ENCODE peak calls at places on chromosomes 11 and 22, in ten cellular contexts. X is IMR-90, D is heart left ventricle, O is sigmoid colon, T is thyroid gland, Q is lower leg skin, Y is uterus, A is HCT116, P is tibial nerve, R is K562. L is an unnamed sample.

GRCh38 chr22:43308451-43309235 is 34.5 kb downstream of the SCUBE1 start:
- DNase-seq in X (peak), D (no peak), O (no peak), T (peak), Q (no peak), Y (no peak), A (no peak), P (no peak), R (no peak), L (no peak)

GRCh38 chr22:39908737-39909136 is 7.9 kb downstream of the GRAP2 start:
- DNase-seq in X (peak), D (no peak), O (no peak), T (peak), Q (no peak), Y (no peak), A (no peak), P (no peak), R (peak), L (peak)

GRCh38 chr11:76735841-76736240 is 47.3 kb upstream of the TSKU start:
- DNase-seq in X (no peak), D (no peak), O (no peak), T (peak), Q (no peak), Y (no peak), A (no peak), P (no peak), R (peak), L (no peak)

GRCh38 chr11:76047231-76047630 is 159.1 kb downstream of the WNT11 start:
- DNase-seq in X (no peak), D (no peak), O (no peak), T (no peak), Q (no peak), Y (no peak), A (no peak), P (no peak), R (no peak), L (no peak)

GRCh38 chr11:107550304-107550703 is 15.2 kb downstream of the ALKBH8 start:
- DNase-seq in X (no peak), D (no peak), O (no peak), T (no peak), Q (no peak), Y (no peak), A (no peak), P (no peak), R (no peak), L (no peak)

GRCh38 chr11:65132238-65132987 is 1.9 kb downstream of the SYVN1 start:
- DNase-seq in X (no peak), D (no peak), O (peak), T (no peak), Q (no peak), Y (no peak), A (no peak), P (no peak), R (no peak), L (no peak)

GRCh38 chr11:20207781-20208621 is 47.7 kb upstream of the DBX1 start:
- DNase-seq in X (peak), D (no peak), O (no peak), T (peak), Q (no peak), Y (no peak), A (no peak), P (no peak), R (no peak), L (no peak)

GRCh38 chr11:8765294-8765693 is 82.7 kb downstream of the RPL27A start:
- DNase-seq in X (peak), D (no peak), O (no peak), T (no peak), Q (no peak), Y (peak), A (no peak), P (no peak), R (no peak), L (peak)

GRCh38 chr11:107606122-107606521 is 15.2 kb downstream of the ELMOD1 start:
- DNase-seq in X (no peak), D (no peak), O (no peak), T (no peak), Q (no peak), Y (no peak), A (no peak), P (no peak), R (no peak), L (no peak)

GRCh38 chr22:44193537-44193896 is 12.8 kb downstream of the PARVG start:
- DNase-seq in X (no peak), D (no peak), O (no peak), T (no peak), Q (no peak), Y (no peak), A (no peak), P (no peak), R (no peak), L (no peak)

GRCh38 chr11:125457814-125458343 is 38.2 kb downstream of the FEZ1 start:
- DNase-seq in X (peak), D (peak), O (peak), T (peak), Q (peak), Y (no peak), A (no peak), P (peak), R (peak), L (no peak)

GRCh38 chr11:125952973-125953372 is 7.1 kb downstream of the VSIG10L2 start:
- DNase-seq in X (no peak), D (no peak), O (peak), T (peak), Q (peak), Y (peak), A (no peak), P (peak), R (no peak), L (no peak)

GRCh38 chr11:118233377-118233776 is 8.6 kb upstream of the JAML start:
- DNase-seq in X (no peak), D (no peak), O (no peak), T (no peak), Q (no peak), Y (no peak), A (no peak), P (no peak), R (no peak), L (no peak)

GRCh38 chr11:35814720-35815305 is 129.0 kb upstream of the LDLRAD3 start:
- DNase-seq in X (peak), D (no peak), O (no peak), T (no peak), Q (no peak), Y (no peak), A (no peak), P (no peak), R (no peak), L (no peak)

GRCh38 chr22:42797021-42797420 is 60.1 kb downstream of the ARFGAP3 start:
- DNase-seq in X (peak), D (no peak), O (peak), T (no peak), Q (peak), Y (no peak), A (no peak), P (no peak), R (no peak), L (no peak)

GRCh38 chr11:71332046-71332445 is 79.7 kb upstream of the SHANK2 start:
- DNase-seq in X (no peak), D (no peak), O (peak), T (no peak), Q (no peak), Y (no peak), A (no peak), P (no peak), R (no peak), L (no peak)

GRCh38 chr11:97361812-97362378 is 972.1 kb downstream of the JRKL start:
- DNase-seq in X (no peak), D (no peak), O (no peak), T (no peak), Q (no peak), Y (no peak), A (no peak), P (no peak), R (no peak), L (no peak)

GRCh38 chr11:27328602-27329001 is 34.4 kb downstream of the CCDC34 start:
- DNase-seq in X (no peak), D (no peak), O (no peak), T (no peak), Q (no peak), Y (no peak), A (no peak), P (no peak), R (no peak), L (no peak)

DNA sequence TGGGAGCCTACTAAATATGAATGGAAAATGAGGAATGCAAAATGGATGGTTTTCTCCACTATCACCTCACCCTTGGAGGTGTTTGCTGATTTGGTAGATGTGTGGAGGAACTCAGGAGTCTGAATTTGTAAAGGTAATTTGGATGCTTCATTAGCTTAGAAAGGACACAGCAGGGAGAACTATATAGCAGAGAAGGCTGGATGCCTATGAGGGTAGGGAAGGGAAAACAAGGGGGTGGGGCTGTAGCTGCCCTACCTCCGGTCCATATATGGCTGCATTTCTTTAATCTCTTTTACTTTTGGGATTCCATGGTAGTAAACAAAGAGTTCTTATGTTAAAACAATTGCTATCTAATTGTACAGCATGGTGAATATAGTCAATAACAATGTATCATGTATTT is 4.8 kb upstream of the EHF start:
- DNase-seq in X (no peak), D (no peak), O (no peak), T (no peak), Q (no peak), Y (no peak), A (no peak), P (no peak), R (no peak), L (no peak)
- TF ChIP-seq POLR2A in X (no peak), D (no peak), O (no peak), T (no peak), Q (no peak), Y (no peak), A (no peak), P (no peak), R (no peak), L (no peak)

GRCh38 chr11:61359541-61359940 is 2.1 kb downstream of the CYB561A3 start:
- DNase-seq in X (no peak), D (no peak), O (no peak), T (no peak), Q (no peak), Y (no peak), A (no peak), P (no peak), R (no peak), L (no peak)

GRCh38 chr11:61357894-61358239 is 3.8 kb downstream of the CYB561A3 start:
- DNase-seq in X (no peak), D (no peak), O (no peak), T (no peak), Q (no peak), Y (no peak), A (no peak), P (no peak), R (no peak), L (no peak)

GRCh38 chr11:61356701-61357100 is 5.0 kb downstream of the CYB561A3 start:
- DNase-seq in X (no peak), D (no peak), O (no peak), T (no peak), Q (no peak), Y (no peak), A (no peak), P (no peak), R (no peak), L (no peak)

GRCh38 chr11:61358566-61358965 is 3.1 kb downstream of the CYB561A3 start:
- DNase-seq in X (no peak), D (no peak), O (no peak), T (no peak), Q (no peak), Y (no peak), A (no peak), P (no peak), R (no peak), L (no peak)

GRCh38 chr11:61357233-61357893 is 4.3 kb downstream of the CYB561A3 start:
- DNase-seq in X (no peak), D (no peak), O (no peak), T (no peak), Q (no peak), Y (no peak), A (no peak), P (no peak), R (no peak), L (no peak)
- TF ChIP-seq POLR2A in X (no peak), D (no peak), O (no peak), T (no peak), Q (no peak), Y (no peak), A (no peak), P (no peak), R (no peak), L (no peak)

DNA sequence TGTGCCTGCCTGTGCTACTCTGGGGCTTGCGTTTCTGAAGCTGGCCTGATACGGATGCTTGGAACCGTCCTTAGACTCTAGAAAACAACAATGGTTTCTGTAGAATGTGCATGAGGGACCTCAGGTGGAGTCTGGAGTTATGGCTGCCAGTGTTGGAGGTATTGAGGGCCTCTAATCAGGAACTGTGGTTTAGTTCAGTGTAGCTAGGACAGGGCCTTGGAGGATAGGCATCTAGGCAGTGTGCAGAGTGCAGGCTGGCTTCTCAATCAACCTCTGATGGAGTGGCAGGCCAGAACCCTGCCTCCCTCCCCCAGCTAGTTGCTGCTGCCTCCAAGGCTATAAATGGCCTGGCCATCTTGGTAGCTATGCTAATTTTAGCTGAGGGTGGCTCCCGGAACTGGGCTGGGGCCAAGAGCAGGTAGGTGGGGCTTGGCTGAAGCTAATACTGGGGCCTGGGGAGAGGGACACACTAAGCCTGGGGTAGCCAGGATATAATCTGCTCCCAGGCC is 4.0 kb downstream of the STIM1 start:
- DNase-seq in X (no peak), D (peak), O (no peak), T (peak), Q (no peak), Y (no peak), A (no peak), P (no peak), R (peak), L (no peak)
- TF ChIP-seq POLR2A in X (no peak), D (no peak), O (no peak), T (no peak), Q (no peak), Y (no peak), A (no peak), P (no peak), R (no peak), L (no peak)

GRCh38 chr22:41334951-41335635 is 33.8 kb downstream of the ZC3H7B start:
- DNase-seq in X (no peak), D (no peak), O (no peak), T (no peak), Q (no peak), Y (no peak), A (no peak), P (no peak), R (no peak), L (no peak)
- TF ChIP-seq POLR2A in X (no peak), D (no peak), O (no peak), T (no peak), Q (no peak), Y (no peak), A (no peak), P (no peak), R (no peak), L (no peak)

GRCh38 chr11:67466367-67466766 is 2.7 kb downstream of the TMEM134 start:
- DNase-seq in X (no peak), D (no peak), O (no peak), T (peak), Q (no peak), Y (no peak), A (no peak), P (no peak), R (no peak), L (no peak)

GRCh38 chr11:67464411-67465189 is 4.5 kb downstream of the TMEM134 start:
- DNase-seq in X (peak), D (peak), O (peak), T (peak), Q (peak), Y (peak), A (peak), P (peak), R (peak), L (peak)

GRCh38 chr11:67463680-67464410 is 5.2 kb downstream of the TMEM134 start:
- DNase-seq in X (no peak), D (peak), O (peak), T (peak), Q (peak), Y (peak), A (peak), P (peak), R (peak), L (peak)

GRCh38 chr11:67463186-67463585 is 5.9 kb downstream of the TMEM134 start:
- DNase-seq in X (no peak), D (no peak), O (no peak), T (no peak), Q (no peak), Y (no peak), A (no peak), P (no peak), R (peak), L (no peak)

DNA sequence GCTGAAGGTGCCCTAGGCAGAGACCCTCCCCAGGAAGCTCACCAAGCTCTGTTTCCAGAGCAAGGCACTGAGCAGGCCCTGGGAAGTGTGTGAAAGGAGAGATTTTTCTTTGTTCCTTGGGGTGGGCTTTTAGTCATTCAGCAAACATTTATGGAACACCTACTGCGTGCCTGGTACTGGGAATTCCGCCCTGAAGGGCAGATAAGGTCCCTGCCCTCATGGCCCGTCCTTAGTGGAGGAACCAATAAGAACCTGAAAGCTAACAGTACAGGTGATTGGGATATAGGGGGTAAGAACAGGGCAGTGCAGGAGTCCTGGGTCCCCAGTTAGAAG is 3.9 kb downstream of the TMEM134 start:
- DNase-seq in X (no peak), D (no peak), O (no peak), T (no peak), Q (no peak), Y (no peak), A (no peak), P (no peak), R (no peak), L (no peak)
- TF ChIP-seq POLR2A in X (no peak), D (no peak), O (no peak), T (no peak), Q (no peak), Y (no peak), A (no peak), P (no peak), R (no peak), L (no peak)

GRCh38 chr22:19122143-19122751 is at the start of gene DGCR2:
- DNase-seq in X (peak), D (peak), O (peak), T (peak), Q (peak), Y (peak), A (peak), P (peak), R (peak), L (peak)
- TF ChIP-seq POLR2A in X (peak), D (peak), O (peak), T (peak), Q (no peak), Y (peak), A (peak), P (peak), R (peak), L (peak)

DNA sequence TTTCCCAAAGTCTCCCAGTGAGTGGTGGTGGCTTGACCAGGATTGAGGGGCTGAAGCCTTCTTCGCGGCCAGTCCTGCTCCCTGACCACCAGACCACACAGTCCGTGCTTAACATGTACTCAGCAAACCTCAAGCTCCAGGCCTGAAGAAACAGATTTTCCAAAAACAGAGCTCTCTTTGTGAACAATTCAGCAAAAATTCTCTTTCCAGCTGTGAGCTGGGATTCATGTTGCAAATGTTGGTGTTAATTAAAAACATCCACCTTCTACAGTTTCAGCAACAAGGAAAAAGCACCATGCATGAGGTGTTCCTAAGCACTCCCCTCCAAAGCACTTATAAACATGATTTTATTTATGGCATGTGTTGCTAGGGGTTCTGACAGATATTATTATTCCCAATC is 129.5 kb downstream of the ETS1 start:
- DNase-seq in X (no peak), D (no peak), O (no peak), T (no peak), Q (no peak), Y (no peak), A (no peak), P (no peak), R (no peak), L (no peak)
- TF ChIP-seq POLR2A in X (peak), D (no peak), O (no peak), T (no peak), Q (no peak), Y (no peak), A (no peak), P (no peak), R (no peak), L (no peak)

GRCh38 chr22:49500942-49501395 is 326.7 kb downstream of the BRD1 start:
- DNase-seq in X (no peak), D (no peak), O (no peak), T (no peak), Q (no peak), Y (no peak), A (no peak), P (no peak), R (no peak), L (no peak)

GRCh38 chr22:49500076-49500460 is 327.6 kb downstream of the BRD1 start:
- DNase-seq in X (no peak), D (no peak), O (no peak), T (no peak), Q (no peak), Y (no peak), A (no peak), P (no peak), R (no peak), L (no peak)

GRCh38 chr22:49499433-49500075 is 328.1 kb downstream of the BRD1 start:
- DNase-seq in X (no peak), D (no peak), O (no peak), T (no peak), Q (no peak), Y (no peak), A (no peak), P (no peak), R (peak), L (no peak)

GRCh38 chr22:49494555-49494954 is 333.1 kb downstream of the BRD1 start:
- DNase-seq in X (no peak), D (no peak), O (no peak), T (no peak), Q (no peak), Y (no peak), A (no peak), P (no peak), R (no peak), L (no peak)

GRCh38 chr22:49497266-49497665 is 330.4 kb downstream of the BRD1 start:
- DNase-seq in X (no peak), D (no peak), O (no peak), T (no peak), Q (no peak), Y (no peak), A (peak), P (no peak), R (no peak), L (no peak)
- TF ChIP-seq POLR2A in X (no peak), D (no peak), O (no peak), T (no peak), Q (no peak), Y (no peak), A (no peak), P (no peak), R (no peak), L (no peak)

DNA sequence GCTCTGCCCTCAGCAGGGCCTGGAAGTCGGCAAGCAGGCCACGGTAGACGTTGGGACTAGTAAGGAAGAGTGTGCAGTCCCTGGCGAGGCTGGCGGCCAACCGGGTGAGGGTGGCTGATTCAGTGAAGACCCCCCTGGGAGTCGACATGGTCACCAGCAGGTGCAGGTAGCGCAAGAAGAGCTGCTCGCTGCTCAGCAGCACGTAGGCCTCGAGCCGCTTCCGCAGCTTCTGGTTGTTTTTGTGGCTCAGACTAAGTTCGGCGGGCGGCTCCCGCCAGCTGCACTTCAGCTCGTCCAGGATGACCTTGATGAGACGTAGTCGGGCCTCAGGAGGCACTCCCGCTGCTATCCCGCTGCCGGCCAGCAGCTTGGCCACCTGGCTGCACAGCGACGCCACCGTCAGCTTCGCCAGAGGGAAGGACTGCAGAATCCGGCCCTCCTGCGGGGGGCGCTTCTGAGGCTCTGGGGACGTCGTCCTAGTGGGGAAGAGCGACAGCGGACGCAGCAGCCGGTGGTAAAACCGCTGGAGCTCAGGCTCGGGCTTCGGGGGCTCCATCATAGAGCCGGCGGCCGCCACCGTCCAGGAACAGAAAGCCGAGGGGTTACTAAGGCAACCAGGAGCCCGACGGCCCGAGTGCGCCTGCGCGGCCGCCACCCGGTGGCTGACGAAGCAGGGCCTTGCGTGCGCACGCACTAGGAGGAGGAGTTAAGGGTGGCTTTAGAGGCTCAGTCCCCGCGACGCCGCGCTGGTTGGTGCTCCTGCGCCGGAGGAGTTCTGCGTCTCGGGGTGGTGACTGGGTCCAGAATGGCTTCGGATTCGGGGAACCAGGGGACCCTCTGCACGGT is at the start of the genes CCDC87 and CCS:
- DNase-seq in X (peak), D (peak), O (peak), T (peak), Q (peak), Y (peak), A (peak), P (peak), R (peak), L (peak)
- TF ChIP-seq POLR2A in X (peak), D (peak), O (peak), T (peak), Q (no peak), Y (peak), A (peak), P (peak), R (peak), L (peak)

L was measured in H54.